ENCODE peak calls at places on chromosomes 12 and 14, in four cellular contexts. U is HepG2, L is K562, G is H1. Q is an unnamed sample.

GRCh38 chr12:15863984-15864383 is 18.2 kb upstream of the STRAP start:
- DNase-seq in L (no peak), U (no peak), G (no peak), Q (peak; percentile 67)

GRCh38 chr14:57982802-57983201 is 116.9 kb upstream of the SLC35F4 start:
- DNase-seq in L (no peak), U (no peak), G (no peak), Q (no peak)

GRCh38 chr14:22190411-22191191 is 398.4 kb downstream of the DAD1 start:
- DNase-seq in G (no peak), U (no peak), L (no peak), Q (no peak)

GRCh38 chr12:88723219-88723618 is 142.9 kb upstream of the KITLG start:
- DNase-seq in L (no peak), G (no peak), U (no peak), Q (no peak)

GRCh38 chr12:3332190-3332589 is 158.8 kb upstream of the PRMT8 start:
- DNase-seq in U (no peak), G (no peak), L (no peak), Q (no peak)

GRCh38 chr12:130212384-130212783 is 50.1 kb downstream of the FZD10 start:
- DNase-seq in G (no peak), U (no peak), L (no peak), Q (no peak)

GRCh38 chr12:25977047-25977446 is 18.6 kb downstream of the RASSF8 start:
- DNase-seq in U (no peak), L (no peak), G (no peak), Q (no peak)

GRCh38 chr14:74804219-74804825 is 41.2 kb downstream of the YLPM1 start:
- DNase-seq in G (no peak), L (no peak), U (peak; percentile 26), Q (no peak)

GRCh38 chr14:101073598-101073965 is 170.1 kb upstream of the RTL1 start:
- DNase-seq in U (no peak), L (no peak), G (no peak), Q (no peak)

GRCh38 chr12:30450226-30450625 is 245.4 kb downstream of the IPO8 start:
- DNase-seq in G (no peak), U (no peak), L (no peak), Q (no peak)

GRCh38 chr12:46459111-46459510 is 86.5 kb upstream of the SLC38A2 start:
- DNase-seq in U (no peak), L (no peak), G (no peak), Q (no peak)

GRCh38 chr12:96313606-96314005 is 86.6 kb downstream of the CDK17 start:
- DNase-seq in U (no peak), L (no peak), G (no peak), Q (no peak)

GRCh38 chr12:81085832-81086231 is 8.0 kb downstream of the ACSS3 start:
- DNase-seq in U (peak; percentile 63), G (no peak), L (no peak), Q (no peak)

GRCh38 chr12:6769003-6769389 is 2.8 kb downstream of the PTMS start:
- DNase-seq in U (no peak), L (no peak), G (no peak), Q (no peak)

GRCh38 chr12:67220065-67220464 is 49.1 kb upstream of the CAND1 start:
- DNase-seq in L (no peak), G (no peak), U (peak; percentile 10), Q (no peak)

GRCh38 chr12:68815928-68816800 is 8.2 kb downstream of the MDM2 start:
- DNase-seq in U (no peak), L (no peak), G (no peak), Q (no peak)

DNA sequence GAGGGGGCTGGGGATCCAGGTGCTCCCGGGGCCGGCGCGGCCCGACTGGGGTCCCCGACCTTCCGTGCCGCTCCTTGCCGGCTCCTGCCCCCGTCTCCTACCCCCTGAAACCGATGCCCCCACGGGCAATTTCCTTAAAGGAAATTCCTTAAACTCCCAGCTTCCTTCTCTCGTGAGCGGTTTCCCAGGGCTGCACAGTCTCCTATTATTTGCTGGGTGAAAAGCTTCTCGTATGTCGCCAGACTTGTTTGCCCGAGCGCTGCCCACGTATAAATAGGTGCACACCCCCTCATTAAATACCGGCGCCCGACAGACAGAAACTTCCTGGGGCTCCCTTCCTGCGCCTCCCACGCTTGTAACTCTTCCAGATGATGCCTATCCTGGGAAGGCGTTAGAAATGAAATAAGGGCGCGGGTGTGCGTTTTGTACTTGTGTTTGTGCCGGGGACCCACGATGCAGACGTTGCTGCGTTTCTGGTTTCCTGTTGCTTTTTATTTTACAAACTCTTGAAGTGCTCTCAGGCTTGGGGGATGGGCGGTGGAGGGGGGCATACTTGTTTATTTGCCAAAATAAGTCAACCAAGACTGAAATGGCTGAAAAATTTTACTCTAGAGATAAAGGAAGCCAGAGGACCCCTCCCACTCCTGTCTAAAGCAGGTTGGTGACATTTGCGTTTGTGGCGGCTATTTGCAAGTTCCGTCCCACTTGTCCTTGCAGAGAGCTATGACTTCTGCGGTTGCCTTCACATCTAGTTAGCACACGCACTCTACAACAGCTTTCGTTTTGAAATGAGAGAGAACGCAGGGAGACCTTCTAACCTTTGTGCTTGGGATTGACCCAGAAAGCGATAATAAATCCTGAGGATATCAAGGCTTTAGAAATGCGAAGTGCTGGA is 1.0 kb downstream of the HIP1R start:
- DNase-seq in U (peak; percentile 66), L (peak; percentile 52), G (no peak), Q (peak; percentile 38)
- TF ChIP-seq SP1 in U (no peak), L (no peak), G (no peak), Q (no peak)

GRCh38 chr12:50620050-50620974 is 115.5 kb downstream of the DIP2B start:
- DNase-seq in L (no peak), G (peak; percentile 29), U (no peak), Q (no peak)
- TF ChIP-seq RFX5 in L (no peak), G (no peak), U (no peak), Q (no peak)

GRCh38 chr12:27437839-27438238 is 8.7 kb upstream of the SMCO2 start:
- DNase-seq in G (no peak), U (no peak), L (no peak), Q (no peak)

GRCh38 chr12:27436768-27437167 is 9.8 kb upstream of the SMCO2 start:
- DNase-seq in L (no peak), U (no peak), G (no peak), Q (no peak)

GRCh38 chr12:27431185-27431584 is 15.4 kb upstream of the SMCO2 start:
- DNase-seq in G (no peak), U (no peak), L (no peak), Q (no peak)

GRCh38 chr12:27436029-27436428 is 10.5 kb upstream of the SMCO2 start:
- DNase-seq in G (peak; percentile 46), U (peak; percentile 32), L (no peak), Q (no peak)

GRCh38 chr12:27434673-27435565 is 11.6 kb upstream of the SMCO2 start:
- DNase-seq in L (peak; percentile 54), U (no peak), G (no peak), Q (no peak)
- TF ChIP-seq YY1 in L (no peak), U (no peak), G (no peak), Q (peak; percentile 53)

GRCh38 chr12:121033625-121034349 is 5.3 kb downstream of the OASL start:
- DNase-seq in L (no peak), G (no peak), U (no peak), Q (peak; percentile 38)
- TF ChIP-seq SP1 in L (no peak), G (no peak), U (no peak), Q (no peak)

DNA sequence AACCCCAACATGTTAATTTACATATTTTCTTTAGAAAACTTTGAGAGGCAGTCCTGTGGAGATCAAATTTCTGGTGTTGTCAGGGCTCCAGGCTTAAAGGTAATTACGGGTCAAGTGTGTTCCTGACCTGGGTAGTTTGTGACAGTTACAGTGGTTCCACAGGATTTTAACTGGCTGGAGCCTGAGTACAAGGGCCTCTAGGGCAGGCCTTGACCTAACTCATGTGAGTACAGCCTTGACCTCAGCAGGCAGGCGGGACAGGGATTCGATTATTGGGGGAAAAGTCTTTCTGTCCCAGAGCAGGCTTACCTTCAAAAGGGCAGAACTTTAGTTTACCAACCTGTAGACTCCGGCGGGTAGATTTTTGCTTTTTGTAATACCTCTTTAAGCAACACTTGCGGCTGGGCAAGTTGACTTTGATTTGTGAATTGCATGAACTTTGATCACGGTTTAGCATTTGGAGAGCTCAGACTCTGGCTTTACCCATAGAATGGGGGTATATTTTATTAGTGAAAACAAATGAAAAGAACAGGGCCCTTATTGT is 8.5 kb upstream of the PPTC7 start:
- DNase-seq in L (no peak), U (peak; percentile 89), G (no peak), Q (no peak)
- TF ChIP-seq RFX5 in L (no peak), U (no peak), G (no peak), Q (no peak)

GRCh38 chr12:94220804-94221203 is 72.4 kb downstream of the PLXNC1 start:
- DNase-seq in U (no peak), G (no peak), L (no peak), Q (no peak)
- TF ChIP-seq YY1 in U (no peak), G (no peak), L (no peak), Q (no peak)

GRCh38 chr14:94394594-94395305 is 6.3 kb upstream of the SERPINA1 start:
- DNase-seq in G (no peak), U (peak; percentile 74), L (no peak), Q (no peak)
- TF ChIP-seq SP1 in G (no peak), U (no peak), L (no peak), Q (no peak)

GRCh38 chr12:113293100-113293499 is 41.8 kb downstream of the SLC8B1 start:
- DNase-seq in U (no peak), L (no peak), G (no peak), Q (no peak)
- TF ChIP-seq RFX5 in U (no peak), L (no peak), G (no peak), Q (no peak)

GRCh38 chr14:88630565-88630964 is 67.7 kb downstream of the ZC3H14 start:
- DNase-seq in U (no peak), G (no peak), L (no peak), Q (peak; percentile 13)
- TF ChIP-seq YY1 in U (no peak), G (no peak), L (no peak), Q (peak; percentile 31)

GRCh38 chr12:105462841-105463240 is 132.3 kb downstream of the C12orf75 start:
- DNase-seq in L (no peak), G (no peak), U (no peak), Q (no peak)
- TF ChIP-seq SP1 in L (no peak), G (no peak), U (no peak), Q (no peak)